ENCODE peak calls at places on chromosomes 12 and 14, in four cellular contexts. N is dorsolateral prefrontal cortex; U is AG09309; S is CD8-positive, alpha-beta T cell. E is an unnamed sample.

GRCh38 chr12:25962932-25963525 is 4.5 kb downstream of the RASSF8 start:
- DNase-seq in N (no peak), U (no peak), S (no peak), E (peak)

GRCh38 chr12:106080786-106081185 is 58.0 kb downstream of the NUAK1 start:
- DNase-seq in N (no peak), U (no peak), S (no peak), E (no peak)

GRCh38 chr12:92786045-92786444 is 83.3 kb downstream of the PLEKHG7 start:
- DNase-seq in N (no peak), U (no peak), S (no peak), E (peak)

GRCh38 chr14:70942342-70942706 is 35.1 kb downstream of the PCNX1 start:
- DNase-seq in N (peak), U (no peak), S (no peak), E (no peak)

GRCh38 chr14:41925409-41925808 is 318.7 kb downstream of the LRFN5 start:
- DNase-seq in N (no peak), U (no peak), S (no peak), E (peak)

GRCh38 chr14:85534435-85534834 is 4.5 kb downstream of the FLRT2 start:
- DNase-seq in N (peak), U (no peak), S (no peak), E (peak)

GRCh38 chr14:28609228-28609828 is 157.3 kb upstream of the FOXG1 start:
- DNase-seq in N (peak), U (no peak), S (no peak), E (peak)

GRCh38 chr12:11969437-11970154 is 101.1 kb upstream of the BCL2L14 start:
- DNase-seq in N (no peak), U (no peak), S (no peak), E (no peak)

GRCh38 chr12:132014915-132015280 is 65.2 kb downstream of the EP400 start:
- DNase-seq in N (no peak), U (no peak), S (no peak), E (no peak)

GRCh38 chr12:19978193-19978592 is 390.1 kb upstream of the PDE3A start:
- DNase-seq in N (no peak), U (peak), S (no peak), E (peak)

GRCh38 chr12:8949525-8950286 is at the start of gene M6PR:
- DNase-seq in N (peak), U (peak), S (peak), E (peak)

GRCh38 chr14:93044116-93044515 is 71.6 kb downstream of the ITPK1 start:
- DNase-seq in N (no peak), U (no peak), S (no peak), E (no peak)

GRCh38 chr12:13661005-13661887 is 320.2 kb downstream of the GRIN2B start:
- DNase-seq in N (peak), U (peak), S (no peak), E (peak)

GRCh38 chr14:34460841-34461240 is 1.2 kb downstream of the SPTSSA start:
- DNase-seq in N (no peak), U (no peak), S (no peak), E (peak)

GRCh38 chr12:131786331-131786730 is 41.9 kb upstream of the MMP17 start:
- DNase-seq in N (peak), U (no peak), S (no peak), E (no peak)

GRCh38 chr14:74882103-74882920 is 596 bp downstream of the DLST start:
- DNase-seq in N (no peak), U (no peak), S (no peak), E (peak)

GRCh38 chr12:50246873-50247612 is 36.3 kb downstream of the LIMA1 start:
- DNase-seq in N (no peak), U (peak), S (no peak), E (peak)

GRCh38 chr14:36942522-36943245 is 229.7 kb downstream of the SLC25A21 start:
- DNase-seq in N (no peak), U (no peak), S (no peak), E (no peak)

GRCh38 chr12:71948390-71948789 is 9.7 kb downstream of the TPH2 start:
- DNase-seq in N (no peak), U (no peak), S (no peak), E (no peak)

GRCh38 chr14:68790656-68791077 is 2.2 kb downstream of the ZFP36L1 start:
- DNase-seq in N (no peak), U (no peak), S (peak), E (no peak)

GRCh38 chr14:94239416-94239815 is 53.7 kb downstream of the SERPINA10 start:
- DNase-seq in N (no peak), U (no peak), S (no peak), E (no peak)

GRCh38 chr12:111330800-111331752 is 37.8 kb downstream of the PHETA1 start:
- DNase-seq in N (no peak), U (peak), S (no peak), E (peak)

GRCh38 chr12:102478416-102479098 is 1.8 kb downstream of the IGF1 start:
- DNase-seq in N (no peak), U (no peak), S (peak), E (no peak)

GRCh38 chr12:115972241-115972640 is 305.3 kb downstream of the MED13L start:
- DNase-seq in N (no peak), U (no peak), S (no peak), E (no peak)

GRCh38 chr12:65019696-65020095 is 101.4 kb downstream of the WIF1 start:
- DNase-seq in N (no peak), U (no peak), S (no peak), E (no peak)

GRCh38 chr14:96249016-96249415 is 7.0 kb upstream of the BDKRB1 start:
- DNase-seq in N (no peak), U (peak), S (no peak), E (peak)

GRCh38 chr14:92940543-92940942 is 17.6 kb downstream of the CHGA start:
- DNase-seq in N (no peak), U (no peak), S (no peak), E (no peak)

GRCh38 chr14:45284802-45285201 is 31.8 kb upstream of the MIS18BP1 start:
- DNase-seq in N (no peak), U (no peak), S (no peak), E (no peak)

GRCh38 chr12:117038919-117039318 is 60.3 kb downstream of the TESC start:
- DNase-seq in N (peak), U (no peak), S (no peak), E (no peak)

GRCh38 chr12:54404061-54405004 is 14.7 kb downstream of the ITGA5 start:
- DNase-seq in N (no peak), U (no peak), S (peak), E (peak)

GRCh38 chr12:130214686-130215370 is 52.6 kb downstream of the FZD10 start:
- DNase-seq in N (no peak), U (no peak), S (no peak), E (no peak)

GRCh38 chr12:44077293-44077692 is 241.4 kb downstream of the TMEM117 start:
- DNase-seq in N (no peak), U (no peak), S (no peak), E (peak)

GRCh38 chr12:401235-402126 is at the start of gene CCDC77:
- DNase-seq in N (peak), U (peak), S (peak), E (peak)

GRCh38 chr14:68967459-68967940 is 11.6 kb downstream of the ACTN1 start:
- DNase-seq in N (no peak), U (no peak), S (no peak), E (no peak)

GRCh38 chr14:24389266-24389855 is 9.4 kb upstream of the NYNRIN start:
- DNase-seq in N (no peak), U (no peak), S (no peak), E (peak)

GRCh38 chr12:120290541-120291312 is 976 bp downstream of the RNU4-2 start:
- DNase-seq in N (no peak), U (no peak), S (no peak), E (peak)

GRCh38 chr12:1093166-1093751 is 102.2 kb downstream of the ERC1 start:
- DNase-seq in N (no peak), U (peak), S (no peak), E (peak)

GRCh38 chr12:116074686-116075085 is 202.8 kb downstream of the MED13L start:
- DNase-seq in N (no peak), U (no peak), S (no peak), E (peak)

GRCh38 chr12:82708507-82708906 is 21.8 kb downstream of the TMTC2 start:
- DNase-seq in N (peak), U (no peak), S (no peak), E (no peak)

DNA sequence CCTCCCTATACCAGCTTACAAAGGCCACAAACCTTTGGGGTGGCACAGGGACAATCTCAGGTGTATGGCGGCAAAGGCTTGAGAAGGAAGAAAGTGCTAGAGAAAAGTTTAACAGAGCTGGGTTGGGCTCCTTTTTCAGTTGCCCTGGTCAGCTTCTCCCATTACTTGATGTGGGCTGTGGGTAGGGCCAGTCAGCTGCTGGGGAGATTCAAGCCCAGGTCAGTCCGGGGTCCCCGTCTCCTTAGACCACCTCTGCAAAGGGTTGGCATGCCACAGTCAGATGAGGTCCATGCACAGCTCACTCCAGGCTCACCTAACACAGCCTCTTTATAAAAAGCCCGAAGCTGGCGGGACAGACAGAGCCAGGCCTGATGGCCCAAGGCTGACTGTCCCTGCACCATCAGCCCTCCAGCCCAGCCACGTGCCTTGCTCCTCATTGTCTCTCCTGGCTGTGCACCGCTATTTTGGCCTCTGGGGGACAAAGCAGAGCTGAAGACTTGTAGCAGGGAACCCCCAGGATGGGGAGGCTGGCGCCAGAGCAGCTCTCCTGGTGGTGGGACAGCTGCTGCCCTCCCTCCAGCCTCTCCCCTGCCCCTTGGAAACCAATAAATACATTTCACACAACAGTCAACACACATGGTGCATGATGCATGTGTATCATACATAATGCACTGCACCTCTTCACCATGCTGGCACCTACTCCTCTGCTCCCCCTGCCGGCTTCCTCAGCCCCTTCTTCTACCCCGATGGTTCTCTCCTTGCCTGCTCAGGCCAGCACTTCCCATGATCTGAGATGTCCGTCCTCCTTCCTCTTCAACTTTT is 61.7 kb upstream of the DDX11 start:
- DNase-seq in N (no peak), U (no peak), S (no peak), E (no peak)
- TF ChIP-seq CTCF in N (no peak), U (peak), S (no peak), E (peak)

GRCh38 chr14:54728700-54729527 is 162.0 kb downstream of the SAMD4A start:
- DNase-seq in N (no peak), U (no peak), S (no peak), E (peak)

GRCh38 chr14:54725998-54726397 is 159.1 kb downstream of the SAMD4A start:
- DNase-seq in N (no peak), U (no peak), S (no peak), E (no peak)

GRCh38 chr14:54735424-54735823 is 167.2 kb downstream of the GCH1 start:
- DNase-seq in N (no peak), U (no peak), S (no peak), E (no peak)

GRCh38 chr14:54727929-54728328 is 161.0 kb downstream of the SAMD4A start:
- DNase-seq in N (no peak), U (no peak), S (no peak), E (peak)

GRCh38 chr14:54730156-54730961 is 163.4 kb downstream of the SAMD4A start:
- DNase-seq in N (no peak), U (peak), S (no peak), E (peak)
- H3K4me3 ChIP-seq in N (no peak), U (peak), S (peak), E (peak)

GRCh38 chr12:15194947-15195346 is 26.3 kb downstream of the RERG start:
- DNase-seq in N (no peak), U (no peak), S (no peak), E (no peak)
- TF ChIP-seq CTCF in N (no peak), U (no peak), S (no peak), E (no peak)

GRCh38 chr12:108603743-108604142 is 5.9 kb upstream of the TMEM119 start:
- DNase-seq in N (no peak), U (no peak), S (no peak), E (no peak)

GRCh38 chr12:108605000-108605689 is 7.3 kb upstream of the TMEM119 start:
- DNase-seq in N (no peak), U (no peak), S (no peak), E (peak)

GRCh38 chr12:108602961-108603704 is 5.2 kb upstream of the TMEM119 start:
- DNase-seq in N (no peak), U (no peak), S (no peak), E (no peak)

GRCh38 chr12:108605690-108606406 is 8.0 kb upstream of the TMEM119 start:
- DNase-seq in N (no peak), U (no peak), S (no peak), E (no peak)

DNA sequence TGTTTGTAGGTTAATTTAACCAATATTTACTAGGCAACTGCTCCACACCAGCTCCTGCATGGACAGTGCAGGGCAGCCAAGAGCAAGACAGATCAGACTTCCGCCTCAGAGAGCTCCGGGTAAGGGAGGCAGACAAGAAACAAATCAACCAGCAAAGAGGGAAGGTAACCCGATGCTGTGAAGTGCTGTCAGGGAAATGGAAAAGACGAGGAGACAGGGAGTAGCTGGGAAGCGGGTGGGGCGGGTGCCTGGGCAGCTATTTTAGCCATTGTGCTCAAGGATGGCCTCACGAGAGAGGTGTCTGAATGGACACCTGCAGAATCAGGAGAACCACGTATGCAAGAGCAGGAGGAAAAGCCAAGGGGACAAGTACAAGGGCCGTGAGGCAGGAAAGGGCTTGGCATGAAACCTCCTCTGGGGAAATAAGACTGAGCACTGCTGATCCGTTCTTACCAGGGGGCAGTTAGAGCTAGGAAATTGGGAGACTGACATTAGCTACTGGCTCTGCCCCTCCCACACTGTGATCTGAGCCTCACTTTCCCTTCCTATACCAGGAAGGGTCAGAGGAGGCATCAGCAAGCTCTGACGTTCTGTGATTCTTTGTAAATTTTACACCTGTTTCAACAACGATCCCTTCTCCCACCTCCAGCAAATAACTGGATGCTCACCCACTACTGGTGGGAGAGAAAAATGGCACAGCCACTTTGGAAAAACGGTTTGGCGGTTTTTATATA is 6.5 kb upstream of the TMEM119 start:
- DNase-seq in N (no peak), U (no peak), S (no peak), E (no peak)
- H3K4me3 ChIP-seq in N (no peak), U (no peak), S (no peak), E (no peak)

DNA sequence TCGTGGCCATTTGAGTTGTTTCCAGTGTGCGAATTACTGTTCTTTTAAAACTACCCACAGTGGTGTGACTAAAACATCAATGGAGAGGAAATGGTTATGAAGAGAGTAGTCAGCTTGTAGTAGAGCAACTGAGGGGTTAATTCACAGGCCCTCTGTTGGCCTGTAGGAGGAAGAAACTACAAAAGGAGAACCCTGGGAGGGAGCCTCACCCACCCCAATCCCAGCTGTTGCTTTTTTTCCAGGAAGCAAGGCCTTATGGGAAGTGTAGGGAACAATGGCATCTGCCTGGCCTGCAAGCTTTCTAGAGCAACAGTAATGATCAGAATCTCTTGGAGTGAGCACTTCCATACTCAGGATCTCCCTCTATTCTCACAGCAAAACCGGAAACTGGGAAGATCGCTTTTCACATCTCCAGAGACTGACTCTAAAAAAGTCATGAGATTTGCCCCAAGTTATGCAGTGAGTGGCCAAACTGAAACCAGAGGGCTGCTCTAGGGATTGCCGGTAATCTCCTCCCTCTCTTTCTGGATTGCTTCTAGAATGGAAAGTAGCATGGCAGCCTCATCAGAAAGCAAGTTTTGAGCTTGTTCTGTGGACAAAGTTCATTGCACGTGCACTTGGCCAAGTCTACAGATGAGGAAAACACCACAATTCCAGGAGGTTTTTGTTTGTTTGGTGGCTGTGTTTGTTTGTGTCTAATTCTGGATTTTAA is 125.2 kb upstream of the PWP1 start:
- DNase-seq in N (no peak), U (no peak), S (no peak), E (no peak)
- TF ChIP-seq CTCF in N (no peak), U (no peak), S (no peak), E (no peak)

GRCh38 chr12:57864382-57864781 is 17.9 kb upstream of the CTDSP2 start:
- DNase-seq in N (no peak), U (no peak), S (no peak), E (peak)

GRCh38 chr12:57866308-57867019 is 19.9 kb upstream of the CTDSP2 start:
- DNase-seq in N (no peak), U (no peak), S (no peak), E (no peak)

GRCh38 chr12:57863676-57864075 is 17.1 kb upstream of the CTDSP2 start:
- DNase-seq in N (no peak), U (no peak), S (no peak), E (no peak)

GRCh38 chr12:57861967-57862366 is 15.4 kb upstream of the CTDSP2 start:
- DNase-seq in N (no peak), U (no peak), S (no peak), E (no peak)

DNA sequence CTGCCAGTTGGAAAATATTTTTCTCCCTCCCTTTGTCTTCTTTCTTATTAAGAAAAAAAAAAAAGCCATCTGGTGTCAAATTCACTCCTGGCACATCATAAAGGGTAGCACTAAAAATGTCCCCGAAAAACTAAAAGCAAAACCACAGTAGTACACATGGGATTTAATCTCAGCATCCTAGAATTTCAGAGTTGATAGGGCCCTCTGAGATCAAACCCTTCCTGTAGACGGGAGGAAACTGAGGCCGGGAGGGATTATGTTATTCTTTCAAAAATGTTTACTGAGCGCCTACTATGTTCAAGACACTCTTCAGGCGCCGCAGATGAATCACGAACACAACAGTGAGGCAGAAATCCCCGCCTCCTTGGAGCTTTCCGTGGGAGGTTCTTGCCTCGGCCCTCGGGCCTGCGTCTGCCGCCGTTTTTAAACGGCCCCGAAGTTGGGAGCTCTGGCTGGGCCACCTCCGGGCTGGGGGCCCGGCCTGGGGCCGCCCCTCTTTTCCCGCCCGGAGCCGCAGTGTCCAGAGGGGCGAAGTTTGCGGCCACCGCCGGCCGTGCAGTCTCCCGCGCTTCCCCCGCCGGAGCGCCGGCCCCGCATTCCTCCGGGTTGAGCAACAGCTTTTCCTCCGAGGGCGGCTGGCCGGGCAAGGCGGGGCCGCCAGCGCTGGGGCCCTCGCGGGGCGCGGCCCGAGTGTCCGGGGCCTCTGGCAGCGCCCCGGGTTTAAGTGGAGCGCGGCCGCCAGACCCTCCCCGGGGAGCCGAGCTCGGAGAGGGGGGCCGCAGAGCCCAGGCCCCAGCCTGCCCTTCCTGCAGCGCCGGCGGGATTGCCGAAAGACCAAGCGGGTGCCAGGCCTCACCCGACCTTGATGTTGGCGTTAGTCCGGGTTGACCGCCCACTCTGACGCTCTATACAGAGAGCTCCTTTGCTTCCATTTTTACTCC is 18.6 kb upstream of the CTDSP2 start:
- DNase-seq in N (peak), U (no peak), S (no peak), E (peak)
- H3K4me3 ChIP-seq in N (peak), U (peak), S (peak), E (peak)

GRCh38 chr12:53063708-53064612 is 14.1 kb downstream of the TNS2 start:
- DNase-seq in N (peak), U (peak), S (no peak), E (peak)
- TF ChIP-seq CTCF in N (no peak), U (no peak), S (no peak), E (no peak)